ENCODE peak calls at places on chromosomes 2 and 18, in eight cellular contexts. G, Y, Z, V, A, C, P and S are unnamed samples.

GRCh38 chr2:36792947-36793346 is 96.4 kb downstream of the VIT start:
- DNase-seq in G (no peak), Y (peak; percentile 82), P (no peak), Z (no peak), V (no peak), C (no peak), A (no peak), S (no peak)

GRCh38 chr2:182558564-182558963 is 131.7 kb upstream of the PDE1A start:
- DNase-seq in G (no peak), P (no peak), C (no peak), Z (no peak), A (no peak), V (no peak), Y (no peak), S (no peak)

GRCh38 chr2:37829202-37829601 is 95.9 kb upstream of the RMDN2 start:
- DNase-seq in A (peak; percentile 84), C (no peak), P (no peak), Y (no peak), V (peak; percentile 72), G (no peak), Z (peak; percentile 89), S (no peak)

GRCh38 chr2:219430633-219431615 is 3.7 kb upstream of the SPEG start:
- DNase-seq in C (no peak), P (no peak), V (peak; percentile 88), A (no peak), Y (no peak), Z (peak; percentile 53), G (no peak), S (no peak)

GRCh38 chr2:194116861-194117260 is 1540.2 kb upstream of the SLC39A10 start:
- DNase-seq in Z (no peak), V (no peak), C (no peak), Y (no peak), G (no peak), A (no peak), P (no peak), S (no peak)

GRCh38 chr2:3633982-3634630 is 23.9 kb upstream of the ALLC start:
- DNase-seq in Y (no peak), V (peak; percentile 24), P (no peak), Z (no peak), A (peak; percentile 25), G (no peak), C (no peak), S (no peak)

GRCh38 chr2:177169810-177170514 is 42.6 kb upstream of the HNRNPA3 start:
- DNase-seq in Z (no peak), V (no peak), C (no peak), P (no peak), A (no peak), G (no peak), Y (no peak), S (no peak)

GRCh38 chr2:85710687-85711577 is 16.8 kb downstream of the GNLY start:
- DNase-seq in Z (peak; percentile 65), A (no peak), V (peak; percentile 76), Y (no peak), P (no peak), C (no peak), G (no peak), S (no peak)

GRCh38 chr2:118048396-118048795 is 34.5 kb upstream of the CCDC93 start:
- DNase-seq in A (no peak), Z (no peak), P (no peak), V (no peak), C (no peak), G (no peak), Y (no peak), S (no peak)

GRCh38 chr2:1730047-1730937 is 14.0 kb downstream of the PXDN start:
- DNase-seq in V (peak; percentile 65), A (peak; percentile 69), Z (peak; percentile 86), C (no peak), G (no peak), Y (no peak), P (no peak), S (no peak)

GRCh38 chr18:26493021-26493420 is 55.3 kb downstream of the KCTD1 start:
- DNase-seq in Z (peak; percentile 22), A (no peak), G (no peak), Y (no peak), V (no peak), P (no peak), C (no peak), S (no peak)

GRCh38 chr2:29053680-29054400 is 20.5 kb downstream of the PCARE start:
- DNase-seq in Y (no peak), G (no peak), P (no peak), Z (peak; percentile 8), A (no peak), C (no peak), V (peak; percentile 20), S (no peak)

GRCh38 chr2:48278590-48278989 is 251.4 kb upstream of the STON1 start:
- DNase-seq in C (no peak), Y (no peak), A (no peak), V (no peak), G (no peak), P (no peak), Z (peak; percentile 12), S (no peak)

GRCh38 chr18:3214855-3215637 is 4.7 kb downstream of the MYOM1 start:
- DNase-seq in Z (no peak), C (no peak), V (no peak), P (no peak), Y (no peak), A (no peak), G (no peak), S (no peak)

GRCh38 chr2:177874678-177875077 is 197.9 kb downstream of the PDE11A start:
- DNase-seq in G (no peak), Z (no peak), Y (no peak), V (no peak), C (no peak), P (no peak), A (no peak), S (no peak)

GRCh38 chr18:53755914-53756606 is 468.4 kb downstream of the MBD2 start:
- DNase-seq in G (no peak), A (no peak), V (no peak), Z (no peak), P (no peak), C (no peak), Y (no peak), S (no peak)

GRCh38 chr2:64592994-64593655 is 60.6 kb downstream of the SERTAD2 start:
- DNase-seq in P (no peak), V (no peak), C (no peak), Y (no peak), Z (peak; percentile 27), A (no peak), G (no peak), S (no peak)

GRCh38 chr2:219897456-219897855 is 270.0 kb downstream of the SLC4A3 start:
- DNase-seq in G (no peak), V (no peak), Z (no peak), Y (no peak), C (no peak), A (no peak), P (no peak), S (no peak)

GRCh38 chr2:191632426-191632825 is 45.5 kb upstream of the NABP1 start:
- DNase-seq in G (no peak), A (no peak), V (no peak), P (no peak), Y (no peak), C (no peak), Z (no peak), S (no peak)
- H3K4me1 ChIP-seq in G (peaks cover 3% of the 10 kb centered on the region), A (peaks cover 8% of the 10 kb centered on the region), V (peaks cover 30% of the 10 kb centered on the region), P (no peaks in the 10 kb centered on the region), Y (peaks cover 26% of the 10 kb centered on the region), C (peaks cover 48% of the 10 kb centered on the region), Z (no peaks in the 10 kb centered on the region), S (peaks cover 14% of the 10 kb centered on the region)

DNA sequence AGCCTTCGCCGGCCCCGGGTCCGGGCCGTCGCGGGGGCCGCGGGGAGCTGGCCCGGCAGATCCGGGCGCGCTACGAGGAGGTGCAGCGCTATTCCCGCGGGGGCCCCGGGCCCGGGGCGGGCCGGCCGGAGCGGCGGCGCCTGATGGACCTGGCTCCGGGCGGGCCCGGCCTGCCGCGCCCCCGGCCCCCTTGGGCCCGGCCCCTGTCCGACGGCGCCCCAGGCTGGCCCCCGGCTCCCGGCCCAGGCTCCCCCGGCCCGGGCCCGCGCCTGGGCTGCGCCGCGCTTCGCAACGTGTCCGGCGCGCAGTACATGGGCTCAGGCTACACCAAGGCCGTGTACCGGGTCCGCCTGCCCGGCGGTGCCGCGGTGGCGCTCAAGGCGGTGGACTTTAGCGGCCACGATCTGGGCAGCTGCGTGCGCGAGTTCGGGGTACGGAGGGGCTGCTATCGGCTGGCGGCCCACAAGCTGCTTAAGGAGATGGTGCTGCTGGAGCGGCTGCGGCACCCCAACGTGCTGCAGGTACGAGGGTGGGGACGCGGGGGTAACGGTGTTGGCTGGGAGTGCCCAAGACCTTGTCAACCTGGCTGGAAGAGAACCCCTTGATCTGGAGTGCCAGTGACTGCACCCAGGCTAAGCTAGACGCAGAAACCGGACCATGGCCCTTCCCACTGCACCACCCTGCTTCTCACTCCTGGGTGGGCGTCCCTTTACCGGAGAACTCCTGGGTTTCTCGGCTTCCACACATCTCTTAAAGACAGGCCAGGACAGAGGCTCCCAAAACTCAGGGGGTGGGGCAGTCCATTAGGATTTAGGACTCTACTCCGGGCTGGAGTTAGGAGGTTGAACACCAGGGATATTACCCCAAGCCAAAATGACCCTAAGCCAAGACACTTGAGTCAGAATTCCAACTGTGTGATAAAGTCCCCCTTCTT is 764 bp downstream of the PKDCC start:
- DNase-seq in P (no peak), Z (peak; percentile 31), C (no peak), A (peak; percentile 81), G (no peak), V (no peak), Y (no peak), S (no peak)
- H3K4me3 ChIP-seq in P (peak overlapping the region; percentile 91), Z (peak overlapping the region; percentile 98), C (no peak overlapping the region), A (peak overlapping the region; percentile 97), G (peak overlapping the region; percentile 74), V (peak overlapping the region; percentile 94), Y (no peak overlapping the region), S (no peak overlapping the region)

GRCh38 chr2:157786663-157787363 is 89.3 kb downstream of the ACVR1 start:
- DNase-seq in Z (no peak), V (no peak), G (no peak), P (no peak), A (no peak), C (no peak), Y (no peak), S (no peak)

GRCh38 chr2:157789933-157790511 is 86.1 kb downstream of the ACVR1 start:
- DNase-seq in Z (no peak), Y (no peak), C (no peak), V (peak; percentile 84), G (no peak), P (no peak), A (peak; percentile 89), S (no peak)

GRCh38 chr2:157789161-157789720 is 86.9 kb downstream of the ACVR1 start:
- DNase-seq in Y (no peak), Z (no peak), P (no peak), V (peak; percentile 75), C (no peak), G (no peak), A (peak; percentile 64), S (no peak)

GRCh38 chr2:157787364-157787938 is 88.7 kb downstream of the ACVR1 start:
- DNase-seq in G (no peak), C (no peak), Z (no peak), V (no peak), A (no peak), P (no peak), Y (no peak), S (no peak)

GRCh38 chr2:157788201-157788600 is 87.9 kb downstream of the ACVR1 start:
- DNase-seq in C (no peak), Y (no peak), P (no peak), V (no peak), A (no peak), G (no peak), Z (no peak), S (no peak)
- H3K4me1 ChIP-seq in C (peaks cover 33% of the 10 kb centered on the region), Y (no peaks in the 10 kb centered on the region), P (no peaks in the 10 kb centered on the region), V (peaks cover 84% of the 10 kb centered on the region), A (peaks cover 78% of the 10 kb centered on the region), G (peaks cover 54% of the 10 kb centered on the region), Z (peaks cover 30% of the 10 kb centered on the region), S (peaks cover 13% of the 10 kb centered on the region)

GRCh38 chr2:46300406-46300832 is 3.2 kb downstream of the EPAS1 start:
- DNase-seq in P (no peak), Y (no peak), C (no peak), V (no peak), A (no peak), G (no peak), Z (no peak), S (no peak)
- H3K4me3 ChIP-seq in P (no peak overlapping the region), Y (no peak overlapping the region), C (no peak overlapping the region), V (peak overlapping the region; percentile 65), A (peak overlapping the region; percentile 91), G (peak overlapping the region; percentile 81), Z (no peak overlapping the region), S (no peak overlapping the region)